ENCODE peak calls at places on chromosome 9, in eight cellular contexts. V, S, P, J, M, I, W and T are unnamed samples.

GRCh38 chr9:121871431-121872025 is 220.1 kb downstream of the DAB2IP start:
- DNase-seq in V (no peak), S (no peak), P (no peak), J (no peak), M (no peak), I (no peak), W (peak), T (no peak)

GRCh38 chr9:105138306-105138801 is 106.1 kb upstream of the SLC44A1 start:
- DNase-seq in V (peak), S (peak), P (peak), J (peak), M (no peak), I (peak), W (no peak), T (no peak)

GRCh38 chr9:11457809-11458785 is 845.3 kb upstream of the PTPRD start:
- DNase-seq in V (no peak), S (no peak), P (no peak), J (no peak), M (no peak), I (no peak), W (no peak), T (no peak)

GRCh38 chr9:110975278-110975677 is 63.0 kb downstream of the LPAR1 start:
- DNase-seq in V (no peak), S (no peak), P (no peak), J (no peak), M (no peak), I (no peak), W (no peak), T (no peak)

GRCh38 chr9:20379804-20380225 is 242.5 kb downstream of the MLLT3 start:
- DNase-seq in V (no peak), S (no peak), P (no peak), J (no peak), M (no peak), I (no peak), W (no peak), T (no peak)

GRCh38 chr9:127971357-127972315 is 9.2 kb downstream of the EEIG1 start:
- DNase-seq in V (no peak), S (no peak), P (peak), J (no peak), M (no peak), I (no peak), W (no peak), T (no peak)

GRCh38 chr9:68895741-68896478 is 118.0 kb downstream of the PRKACG start:
- DNase-seq in V (peak), S (no peak), P (no peak), J (peak), M (no peak), I (no peak), W (no peak), T (no peak)

GRCh38 chr9:132794730-132795380 is 83.2 kb downstream of the AK8 start:
- DNase-seq in V (no peak), S (no peak), P (no peak), J (no peak), M (no peak), I (no peak), W (peak), T (no peak)

GRCh38 chr9:61665829-61666228 is 476.0 kb downstream of the SPATA31A7 start:
- DNase-seq in V (no peak), S (no peak), P (no peak), J (no peak), M (peak), I (no peak), W (no peak), T (no peak)

GRCh38 chr9:134975253-134975652 is 57.5 kb upstream of the FCN1 start:
- DNase-seq in V (no peak), S (no peak), P (no peak), J (no peak), M (no peak), I (no peak), W (no peak), T (no peak)
- H3K4me3 ChIP-seq in V (no peak), S (no peak), P (no peak), J (no peak), M (no peak), I (no peak), W (no peak), T (no peak)

GRCh38 chr9:108468364-108468763 is 387.4 kb downstream of the ACTL7B start:
- DNase-seq in V (peak), S (peak), P (no peak), J (peak), M (no peak), I (no peak), W (peak), T (peak)
- TF ChIP-seq CTCF in V (peak), S (peak), P (peak), J (peak), M (peak), I (peak), W (peak), T (no peak)

GRCh38 chr9:130660683-130661460 is 3.5 kb upstream of the PRDM12 start:
- DNase-seq in V (no peak), S (no peak), P (no peak), J (no peak), M (no peak), I (no peak), W (no peak), T (no peak)

GRCh38 chr9:130662927-130663257 is 1.5 kb upstream of the PRDM12 start:
- DNase-seq in V (no peak), S (no peak), P (no peak), J (no peak), M (no peak), I (no peak), W (no peak), T (no peak)

GRCh38 chr9:130662099-130662926 is 2.1 kb upstream of the PRDM12 start:
- DNase-seq in V (no peak), S (no peak), P (no peak), J (no peak), M (no peak), I (no peak), W (no peak), T (no peak)

GRCh38 chr9:130660326-130660682 is 4.1 kb upstream of the PRDM12 start:
- DNase-seq in V (no peak), S (no peak), P (peak), J (no peak), M (no peak), I (no peak), W (no peak), T (no peak)

DNA sequence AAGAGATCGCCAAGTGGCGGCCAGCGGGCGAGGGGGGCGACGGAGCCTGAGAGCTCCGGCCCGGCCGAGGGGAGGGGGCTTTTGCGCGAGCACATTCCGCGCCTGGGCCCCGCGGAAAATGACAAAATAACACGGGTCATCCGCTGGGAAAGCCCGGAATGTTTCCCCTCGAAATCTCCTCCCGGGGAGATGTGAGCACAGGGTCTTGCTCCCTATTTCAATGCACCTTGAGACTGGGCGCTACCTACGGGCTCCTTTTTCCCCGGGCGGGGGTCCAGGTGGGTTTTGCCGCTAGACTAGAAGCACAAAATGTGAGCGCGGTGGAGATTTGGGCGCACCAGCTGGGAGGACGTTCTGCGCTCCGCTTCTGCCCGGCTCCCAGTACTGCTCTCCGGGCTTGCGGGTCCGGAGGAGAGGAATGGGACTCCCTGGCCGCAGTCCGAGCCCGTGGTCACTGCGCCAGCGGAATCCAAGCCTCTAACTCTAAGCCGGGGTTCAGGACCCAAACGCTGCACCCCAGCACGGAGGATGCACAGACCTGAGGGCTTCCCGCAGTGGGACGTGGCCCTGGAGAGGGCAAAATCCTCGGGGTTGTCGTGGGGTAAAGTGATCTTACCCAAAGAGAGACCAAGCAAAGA is 2.8 kb upstream of the PRDM12 start:
- DNase-seq in V (no peak), S (no peak), P (no peak), J (no peak), M (no peak), I (no peak), W (no peak), T (no peak)
- H3K4me3 ChIP-seq in V (no peak), S (peak), P (no peak), J (no peak), M (peak), I (no peak), W (no peak), T (no peak)

GRCh38 chr9:134163374-134164196 is 779 bp downstream of the RNU6ATAC start:
- DNase-seq in V (peak), S (peak), P (peak), J (no peak), M (peak), I (peak), W (peak), T (peak)

GRCh38 chr9:134162212-134162775 is 2.1 kb downstream of the RNU6ATAC start:
- DNase-seq in V (no peak), S (no peak), P (no peak), J (no peak), M (no peak), I (no peak), W (no peak), T (no peak)

GRCh38 chr9:134161647-134162046 is 2.7 kb downstream of the RNU6ATAC start:
- DNase-seq in V (no peak), S (no peak), P (no peak), J (no peak), M (no peak), I (no peak), W (no peak), T (no peak)

GRCh38 chr9:134164879-134165278 is 515 bp upstream of the RNU6ATAC start:
- DNase-seq in V (no peak), S (no peak), P (no peak), J (no peak), M (no peak), I (no peak), W (no peak), T (no peak)

DNA sequence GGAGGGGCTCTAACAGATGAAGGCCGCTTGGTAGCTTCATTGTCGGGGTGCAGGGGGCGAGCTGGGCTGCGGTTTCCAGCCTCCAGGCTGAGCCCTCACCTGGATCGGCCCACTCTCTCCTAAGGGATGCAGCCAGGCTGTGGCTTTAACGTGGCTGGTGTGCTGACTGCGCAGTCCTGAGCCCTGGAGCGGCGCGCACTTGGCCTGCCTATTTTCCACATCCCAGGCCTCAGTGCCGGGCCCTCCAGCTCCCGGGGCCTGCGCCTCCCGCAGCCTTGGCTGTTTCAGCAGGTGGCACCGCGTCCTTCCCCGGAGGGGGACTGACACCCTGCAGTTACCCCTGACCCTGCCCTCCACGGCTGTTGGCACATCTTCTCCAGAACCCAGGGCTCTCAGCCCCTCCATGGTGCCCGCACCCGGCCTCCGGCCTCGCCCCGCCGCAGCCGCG is 1.4 kb downstream of the RNU6ATAC start:
- DNase-seq in V (no peak), S (peak), P (no peak), J (no peak), M (no peak), I (no peak), W (no peak), T (no peak)
- TF ChIP-seq CTCF in V (no peak), S (no peak), P (no peak), J (no peak), M (no peak), I (no peak), W (no peak), T (no peak)

DNA sequence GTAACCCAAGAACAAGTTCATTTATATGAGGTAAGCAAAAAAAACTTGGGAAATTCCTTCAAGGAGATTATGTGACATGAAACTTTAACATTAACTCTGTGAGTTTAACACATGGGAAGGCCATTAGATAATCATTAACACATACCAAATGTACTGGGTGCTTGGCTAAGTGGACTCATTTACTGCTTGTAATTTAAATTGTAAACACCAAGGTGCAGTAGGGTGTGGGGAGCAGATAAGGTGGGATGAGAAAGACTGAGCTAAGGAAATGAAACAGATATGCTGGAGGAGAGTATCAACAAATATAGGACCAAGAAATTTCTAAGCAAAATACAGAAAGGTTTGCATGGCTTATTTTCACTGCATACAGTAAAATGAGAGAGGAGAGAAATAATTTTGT is 2384.8 kb upstream of the ACO1 start:
- DNase-seq in V (no peak), S (no peak), P (no peak), J (no peak), M (no peak), I (no peak), W (no peak), T (no peak)
- H3K4me3 ChIP-seq in V (no peak), S (no peak), P (no peak), J (no peak), M (no peak), I (no peak), W (no peak), T (no peak)

GRCh38 chr9:96441798-96442445 is 8.0 kb upstream of the HABP4 start:
- DNase-seq in V (peak), S (no peak), P (no peak), J (no peak), M (no peak), I (peak), W (peak), T (no peak)
- TF ChIP-seq CTCF in V (peak), S (peak), P (peak), J (peak), M (peak), I (peak), W (peak), T (peak)

DNA sequence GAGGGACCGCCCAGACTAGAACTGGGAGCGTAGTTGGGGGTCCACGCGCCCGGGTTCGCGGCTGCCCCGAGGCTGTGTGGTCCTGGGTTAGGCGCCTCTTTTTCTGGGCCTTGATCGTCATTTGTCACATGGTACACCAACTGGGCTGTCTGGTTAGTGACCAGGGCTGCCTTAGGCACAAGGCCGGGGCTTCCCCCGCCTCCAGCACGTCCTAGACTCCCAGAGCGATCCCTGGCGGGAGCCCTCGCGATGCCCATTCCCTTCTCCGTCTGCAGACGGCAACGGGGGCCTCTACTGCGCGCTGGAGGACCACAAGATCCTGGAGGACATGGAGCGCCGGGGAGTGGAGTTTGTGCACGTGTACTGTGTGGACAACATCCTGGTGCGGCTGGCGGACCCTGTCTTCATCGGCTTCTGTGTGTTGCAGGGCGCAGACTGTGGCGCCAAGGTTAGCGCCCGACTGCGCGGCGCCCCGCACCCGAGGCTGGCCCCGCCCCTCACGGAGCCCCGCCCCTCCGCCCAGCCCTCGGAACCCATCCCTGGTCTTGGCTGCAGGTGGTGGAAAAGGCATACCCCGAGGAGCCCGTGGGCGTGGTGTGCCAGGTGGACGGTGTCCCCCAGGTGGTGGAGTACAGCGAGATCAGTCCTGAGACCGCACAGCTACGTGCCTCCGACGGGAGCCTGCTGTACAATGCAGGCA is 1.5 kb downstream of the UAP1L1 start:
- DNase-seq in V (no peak), S (peak), P (no peak), J (no peak), M (no peak), I (peak), W (no peak), T (no peak)
- H3K4me3 ChIP-seq in V (peak), S (peak), P (peak), J (peak), M (peak), I (no peak), W (peak), T (no peak)

DNA sequence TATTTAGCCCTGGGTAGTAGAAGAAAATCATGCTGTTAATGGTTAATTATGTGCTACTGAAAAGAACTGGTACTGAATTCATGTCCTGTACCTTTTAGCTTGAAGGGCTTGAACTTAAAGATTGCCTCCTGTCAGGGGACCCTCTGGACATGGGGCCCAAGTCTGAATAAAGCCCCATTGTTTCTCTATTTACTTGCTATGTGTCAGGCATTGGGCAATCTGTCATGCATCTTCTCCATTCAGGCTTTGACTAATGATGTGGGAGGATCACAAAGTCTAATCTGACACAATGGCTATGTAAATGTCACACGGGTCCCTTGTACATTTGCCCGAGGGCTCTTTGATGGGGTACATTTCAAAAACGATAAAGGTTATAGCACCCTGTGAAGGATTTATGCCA is 64.0 kb upstream of the TUSC1 start:
- DNase-seq in V (no peak), S (no peak), P (no peak), J (no peak), M (no peak), I (no peak), W (no peak), T (no peak)
- TF ChIP-seq CTCF in V (no peak), S (no peak), P (no peak), J (no peak), M (no peak), I (no peak), W (no peak), T (no peak)

GRCh38 chr9:120336753-120337090 is 243.2 kb downstream of the CDK5RAP2 start:
- DNase-seq in V (no peak), S (no peak), P (no peak), J (no peak), M (no peak), I (no peak), W (no peak), T (no peak)

GRCh38 chr9:120336021-120336752 is 243.8 kb downstream of the CDK5RAP2 start:
- DNase-seq in V (no peak), S (no peak), P (no peak), J (no peak), M (no peak), I (no peak), W (peak), T (peak)

GRCh38 chr9:120330031-120330430 is 249.9 kb downstream of the CDK5RAP2 start:
- DNase-seq in V (no peak), S (no peak), P (no peak), J (no peak), M (no peak), I (no peak), W (no peak), T (no peak)

GRCh38 chr9:120327322-120327721 is 252.6 kb downstream of the CDK5RAP2 start:
- DNase-seq in V (no peak), S (no peak), P (no peak), J (no peak), M (no peak), I (no peak), W (no peak), T (no peak)

GRCh38 chr9:120331913-120332312 is 248.1 kb downstream of the CDK5RAP2 start:
- DNase-seq in V (no peak), S (no peak), P (no peak), J (no peak), M (no peak), I (no peak), W (peak), T (no peak)
- H3K4me3 ChIP-seq in V (no peak), S (no peak), P (no peak), J (no peak), M (no peak), I (no peak), W (no peak), T (no peak)